ENCODE peak calls at places on chromosome 21, in ten cellular contexts. C, E, O, B, N, S, G, U, A and W are unnamed samples.
A peak's percentile ranks its signal among the peaks of the same experiment; 100 is the strongest.

GRCh38 chr21:16124397-16125130 is 394.8 kb downstream of the USP25 start:
- DNase-seq in N (no peak), G (no peak), B (peak; percentile 73), A (no peak), E (no peak), U (no peak), S (no peak), O (peak; percentile 95), C (no peak), W (peak; percentile 86)

GRCh38 chr21:42688841-42689371 is 35.5 kb downstream of the PDE9A start:
- DNase-seq in N (no peak), C (no peak), E (no peak), U (no peak), B (no peak), G (no peak), S (peak; percentile 59), A (no peak), O (no peak), W (no peak)

GRCh38 chr21:39537571-39537970 is 75.2 kb upstream of the B3GALT5 start:
- DNase-seq in O (no peak), C (no peak), E (no peak), G (no peak), N (no peak), A (no peak), U (no peak), B (no peak), S (no peak), W (no peak)

GRCh38 chr21:39489380-39489924 is 37.7 kb downstream of the SH3BGR start:
- DNase-seq in N (peak; percentile 7), U (no peak), C (no peak), B (no peak), S (no peak), A (no peak), G (no peak), O (no peak), E (no peak), W (no peak)

GRCh38 chr21:23664193-23664694 is 1943.0 kb downstream of the MRPL39 start:
- DNase-seq in S (no peak), N (no peak), G (no peak), A (no peak), O (no peak), U (no peak), E (no peak), C (no peak), B (no peak), W (no peak)

GRCh38 chr21:33441489-33442477 is 38.0 kb downstream of the TMEM50B start:
- DNase-seq in C (peak; percentile 68), G (peak; percentile 78), U (no peak), A (no peak), E (no peak), O (peak; percentile 83), N (peak; percentile 23), S (peak; percentile 78), B (peak; percentile 96), W (peak; percentile 34)

GRCh38 chr21:33121715-33122475 is 52.0 kb downstream of the OLIG1 start:
- DNase-seq in S (no peak), O (peak; percentile 45), A (no peak), G (no peak), C (no peak), N (peak; percentile 61), B (peak; percentile 12), E (no peak), U (no peak), W (no peak)

GRCh38 chr21:41207401-41208388 is 39.7 kb downstream of the BACE2 start:
- DNase-seq in E (no peak), O (peak; percentile 89), S (no peak), N (no peak), U (no peak), B (peak; percentile 94), C (no peak), A (peak; percentile 71), G (peak; percentile 91), W (peak; percentile 62)

GRCh38 chr21:29403291-29403690 is 104.6 kb downstream of the BACH1 start:
- DNase-seq in B (no peak), E (no peak), N (peak; percentile 4), G (no peak), S (no peak), C (no peak), U (no peak), O (peak; percentile 57), A (no peak), W (peak; percentile 9)

GRCh38 chr21:42145569-42146250 is 73.2 kb upstream of the ABCG1 start:
- DNase-seq in S (peak; percentile 82), E (no peak), C (peak; percentile 60), O (peak; percentile 53), B (peak; percentile 29), G (peak; percentile 68), U (peak; percentile 75), N (peak; percentile 73), A (peak; percentile 59), W (no peak)

GRCh38 chr21:33023574-33024277 is 2.0 kb upstream of the OLIG2 start:
- DNase-seq in A (no peak), S (no peak), C (no peak), U (no peak), O (no peak), B (no peak), G (no peak), E (no peak), N (no peak), W (no peak)

GRCh38 chr21:43015906-43016540 is 41.7 kb downstream of the PKNOX1 start:
- DNase-seq in N (no peak), S (peak; percentile 80), C (no peak), B (no peak), A (no peak), U (no peak), E (no peak), G (no peak), O (no peak), W (no peak)

GRCh38 chr21:25788677-25789076 is 53.9 kb downstream of the GABPA start:
- DNase-seq in B (no peak), E (no peak), C (no peak), U (no peak), S (no peak), O (no peak), N (no peak), G (no peak), A (no peak), W (no peak)

GRCh38 chr21:25791321-25791720 is 56.5 kb downstream of the GABPA start:
- DNase-seq in O (no peak), N (no peak), C (no peak), A (no peak), S (no peak), U (no peak), G (no peak), B (no peak), E (no peak), W (no peak)

GRCh38 chr21:25790122-25790951 is 55.6 kb downstream of the GABPA start:
- DNase-seq in U (no peak), A (no peak), G (no peak), B (peak; percentile 27), O (peak; percentile 38), E (no peak), N (peak; percentile 40), C (no peak), S (no peak), W (peak; percentile 7)
- H3K4me3 ChIP-seq in U (peak overlapping the region; percentile 45), A (peak overlapping the region; percentile 20), G (peak overlapping the region; percentile 36), B (peak overlapping the region; percentile 14), O (peak overlapping the region; percentile 30), E (no peak overlapping the region), N (no peak overlapping the region), C (peak overlapping the region; percentile 38), S (peak overlapping the region; percentile 64), W (peak overlapping the region; percentile 25)

GRCh38 chr21:27532081-27532480 is 565.2 kb upstream of the ADAMTS5 start:
- DNase-seq in G (no peak), S (no peak), E (no peak), N (no peak), C (no peak), B (no peak), O (peak; percentile 35), A (no peak), U (no peak), W (peak; percentile 44)

GRCh38 chr21:27535188-27535587 is 568.3 kb upstream of the ADAMTS5 start:
- DNase-seq in C (no peak), U (no peak), E (no peak), A (no peak), O (no peak), N (no peak), G (no peak), B (no peak), S (no peak), W (no peak)

GRCh38 chr21:27534211-27534610 is 567.3 kb upstream of the ADAMTS5 start:
- DNase-seq in N (no peak), E (no peak), B (no peak), U (no peak), C (no peak), S (no peak), A (no peak), O (peak; percentile 21), G (no peak), W (no peak)

GRCh38 chr21:27536319-27536718 is 569.4 kb upstream of the ADAMTS5 start:
- DNase-seq in A (no peak), C (no peak), G (no peak), U (no peak), E (no peak), N (no peak), O (peak; percentile 78), B (peak; percentile 19), S (no peak), W (peak; percentile 63)
- H3K4me3 ChIP-seq in A (no peak overlapping the region), C (no peak overlapping the region), G (no peak overlapping the region), U (no peak overlapping the region), E (no peak overlapping the region), N (no peak overlapping the region), O (no peak overlapping the region), B (no peak overlapping the region), S (no peak overlapping the region), W (no peak overlapping the region)

GRCh38 chr21:35226302-35226701 is 177.2 kb upstream of the RUNX1 start:
- DNase-seq in S (no peak), N (no peak), B (no peak), C (no peak), A (peak; percentile 45), U (no peak), E (no peak), G (no peak), O (peak; percentile 89), W (no peak)
- H3K4me3 ChIP-seq in S (no peak overlapping the region), N (no peak overlapping the region), B (no peak overlapping the region), C (no peak overlapping the region), A (no peak overlapping the region), U (no peak overlapping the region), E (no peak overlapping the region), G (no peak overlapping the region), O (no peak overlapping the region), W (no peak overlapping the region)

GRCh38 chr21:44872568-44873355 is 728 bp downstream of the PTTG1IP start:
- DNase-seq in B (peak; percentile 56), S (peak; percentile 88), A (peak; percentile 38), U (peak; percentile 48), N (peak; percentile 60), E (peak; percentile 84), O (peak; percentile 23), G (peak; percentile 77), C (peak; percentile 71), W (no peak)

GRCh38 chr21:44871576-44872265 is 1.8 kb downstream of the PTTG1IP start:
- DNase-seq in U (no peak), O (peak; percentile 90), N (no peak), E (no peak), B (peak; percentile 91), A (peak; percentile 68), S (no peak), C (no peak), G (peak; percentile 81), W (no peak)

GRCh38 chr21:44869860-44870747 is 3.4 kb downstream of the PTTG1IP start:
- DNase-seq in S (no peak), B (peak; percentile 90), U (no peak), G (peak; percentile 83), O (peak; percentile 95), C (no peak), A (peak; percentile 59), N (no peak), E (no peak), W (peak; percentile 77)

GRCh38 chr21:44872266-44872567 is 1.3 kb downstream of the PTTG1IP start:
- DNase-seq in A (no peak), O (no peak), N (no peak), G (no peak), C (no peak), U (no peak), B (no peak), S (no peak), E (no peak), W (no peak)

GRCh38 chr21:44870748-44871495 is 2.6 kb downstream of the PTTG1IP start:
- DNase-seq in B (peak; percentile 73), S (no peak), E (no peak), A (peak; percentile 56), C (no peak), G (peak; percentile 72), O (no peak), U (no peak), N (no peak), W (no peak)
- H3K4me3 ChIP-seq in B (peak overlapping the region; percentile 86), S (peak overlapping the region; percentile 92), E (no peak overlapping the region), A (peak overlapping the region; percentile 92), C (peak overlapping the region; percentile 7), G (peak overlapping the region; percentile 96), O (no peak overlapping the region), U (no peak overlapping the region), N (no peak overlapping the region), W (no peak overlapping the region)